ENCODE peak calls at places on chromosomes 1 and 21, in four cellular contexts. One of them, this sample, is unnamed.

GRCh38 chr1:245306628-245307410 is 152.0 kb downstream of the KIF26B start:
- DNase-seq in HCT116: no peak
- DNase-seq in osteoblast: no peak
- DNase-seq in GM23248: no peak
- DNase-seq in this sample: no peak

GRCh38 chr1:186102559-186103148 is 272.4 kb downstream of the TPR start:
- DNase-seq in HCT116: no peak
- DNase-seq in osteoblast: peak; percentile 5
- DNase-seq in GM23248: peak; percentile 88
- DNase-seq in this sample: peak; percentile 94

GRCh38 chr1:223403184-223403815 is 10.1 kb downstream of the CCDC185 start:
- DNase-seq in HCT116: no peak
- DNase-seq in osteoblast: no peak
- DNase-seq in GM23248: peak; percentile 68
- DNase-seq in this sample: peak; percentile 46

GRCh38 chr1:26370591-26371382 is 1.8 kb downstream of the ZNF683 start:
- DNase-seq in HCT116: no peak
- DNase-seq in osteoblast: peak; percentile 32
- DNase-seq in GM23248: no peak
- DNase-seq in this sample: no peak

GRCh38 chr1:221708987-221709386 is 32.9 kb downstream of the DUSP10 start:
- DNase-seq in HCT116: no peak
- DNase-seq in osteoblast: no peak
- DNase-seq in GM23248: peak; percentile 63
- DNase-seq in this sample: peak; percentile 85

GRCh38 chr1:209095627-209096595 is 487.6 kb upstream of the CAMK1G start:
- DNase-seq in HCT116: no peak
- DNase-seq in osteoblast: peak; percentile 67
- DNase-seq in GM23248: peak; percentile 66
- DNase-seq in this sample: peak; percentile 59

GRCh38 chr1:230261918-230262650 is 164.0 kb downstream of the PGBD5 start:
- DNase-seq in HCT116: no peak
- DNase-seq in osteoblast: no peak
- DNase-seq in GM23248: no peak
- DNase-seq in this sample: no peak

GRCh38 chr1:245683377-245683716 is 528.6 kb downstream of the KIF26B start:
- DNase-seq in HCT116: no peak
- DNase-seq in osteoblast: no peak
- DNase-seq in GM23248: no peak
- DNase-seq in this sample: no peak

GRCh38 chr1:175322109-175322508 is 129.5 kb upstream of the KIAA0040 start:
- DNase-seq in HCT116: no peak
- DNase-seq in osteoblast: no peak
- DNase-seq in GM23248: no peak
- DNase-seq in this sample: no peak

GRCh38 chr21:34881894-34882371 is 167.2 kb downstream of the RUNX1 start:
- DNase-seq in HCT116: no peak
- DNase-seq in osteoblast: peak; percentile 86
- DNase-seq in GM23248: peak; percentile 86
- DNase-seq in this sample: peak; percentile 86

GRCh38 chr21:45285266-45285931 is 2.3 kb downstream of the POFUT2 start:
- DNase-seq in HCT116: no peak
- DNase-seq in osteoblast: peak; percentile 51
- DNase-seq in GM23248: no peak
- DNase-seq in this sample: no peak

GRCh38 chr1:227729881-227730629 is 5.0 kb downstream of the JMJD4 start:
- DNase-seq in HCT116: peak; percentile 27
- DNase-seq in osteoblast: peak; percentile 98
- DNase-seq in GM23248: peak; percentile 83
- DNase-seq in this sample: peak; percentile 54

GRCh38 chr1:208230668-208231529 is 13.3 kb downstream of the PLXNA2 start:
- DNase-seq in HCT116: no peak
- DNase-seq in osteoblast: no peak
- DNase-seq in GM23248: no peak
- DNase-seq in this sample: peak; percentile 44

GRCh38 chr21:34517491-34518245 is 5.7 kb upstream of the KCNE1 start:
- DNase-seq in HCT116: no peak
- DNase-seq in osteoblast: peak; percentile 75
- DNase-seq in GM23248: no peak
- DNase-seq in this sample: no peak

GRCh38 chr21:29164330-29164942 is 34.0 kb downstream of the MAP3K7CL start:
- DNase-seq in HCT116: peak; percentile 69
- DNase-seq in osteoblast: no peak
- DNase-seq in GM23248: peak; percentile 88
- DNase-seq in this sample: peak; percentile 93

GRCh38 chr1:151918819-151919218 is 9.5 kb upstream of the THEM4 start:
- DNase-seq in HCT116: no peak
- DNase-seq in osteoblast: no peak
- DNase-seq in GM23248: no peak
- DNase-seq in this sample: no peak

GRCh38 chr1:58780586-58781452 is 3.0 kb downstream of the JUN start:
- DNase-seq in HCT116: no peak
- DNase-seq in osteoblast: no peak
- DNase-seq in GM23248: peak; percentile 38
- DNase-seq in this sample: peak; percentile 36

GRCh38 chr21:32044205-32044874 is 171.5 kb downstream of the HUNK start:
- DNase-seq in HCT116: no peak
- DNase-seq in osteoblast: no peak
- DNase-seq in GM23248: no peak
- DNase-seq in this sample: no peak

GRCh38 chr1:24562625-24563024 is 6.7 kb downstream of the NCMAP start:
- DNase-seq in HCT116: no peak
- DNase-seq in osteoblast: no peak
- DNase-seq in GM23248: no peak
- DNase-seq in this sample: no peak

GRCh38 chr1:112818990-112819689 is 104.0 kb upstream of the PPM1J start:
- DNase-seq in HCT116: no peak
- DNase-seq in osteoblast: peak; percentile 89
- DNase-seq in GM23248: peak; percentile 63
- DNase-seq in this sample: peak; percentile 62

GRCh38 chr1:82465024-82465423 is 664.3 kb downstream of the ADGRL2 start:
- DNase-seq in HCT116: no peak
- DNase-seq in osteoblast: no peak
- DNase-seq in GM23248: no peak
- DNase-seq in this sample: no peak

GRCh38 chr1:25820247-25821111 is 725 bp downstream of the MTFR1L start:
- DNase-seq in HCT116: no peak
- DNase-seq in osteoblast: peak; percentile 98
- DNase-seq in GM23248: peak; percentile 89
- DNase-seq in this sample: peak; percentile 55

GRCh38 chr1:228088586-228089498 is 6.3 kb downstream of the ARF1 start:
- DNase-seq in HCT116: no peak
- DNase-seq in osteoblast: peak; percentile 89
- DNase-seq in GM23248: peak; percentile 82
- DNase-seq in this sample: peak; percentile 52

GRCh38 chr1:163467291-163467690 is 145.5 kb downstream of the NUF2 start:
- DNase-seq in HCT116: no peak
- DNase-seq in osteoblast: no peak
- DNase-seq in GM23248: no peak
- DNase-seq in this sample: no peak

GRCh38 chr21:42237577-42237976 is 18.6 kb downstream of the ABCG1 start:
- DNase-seq in HCT116: no peak
- DNase-seq in osteoblast: peak; percentile 67
- DNase-seq in GM23248: no peak
- DNase-seq in this sample: no peak

GRCh38 chr1:72397786-72398185 is 115.4 kb upstream of the NEGR1 start:
- DNase-seq in HCT116: no peak
- DNase-seq in osteoblast: no peak
- DNase-seq in GM23248: peak; percentile 77
- DNase-seq in this sample: peak; percentile 86

GRCh38 chr1:189269011-189269410 is 1208.7 kb downstream of the BRINP3 start:
- DNase-seq in HCT116: peak; percentile 64
- DNase-seq in osteoblast: no peak
- DNase-seq in GM23248: no peak
- DNase-seq in this sample: peak; percentile 37

GRCh38 chr1:151935154-151935553 is 25.8 kb upstream of the THEM4 start:
- DNase-seq in HCT116: no peak
- DNase-seq in osteoblast: no peak
- DNase-seq in GM23248: no peak
- DNase-seq in this sample: peak; percentile 59

GRCh38 chr1:162580315-162580714 is 18.8 kb downstream of the UAP1 start:
- DNase-seq in HCT116: no peak
- DNase-seq in osteoblast: no peak
- DNase-seq in GM23248: no peak
- DNase-seq in this sample: no peak

GRCh38 chr1:203349757-203350522 is 982 bp downstream of the FMOD start:
- DNase-seq in HCT116: no peak
- DNase-seq in osteoblast: no peak
- DNase-seq in GM23248: no peak
- DNase-seq in this sample: no peak

GRCh38 chr1:246428542-246429308 is 78.4 kb downstream of the SMYD3 start:
- DNase-seq in HCT116: peak; percentile 2
- DNase-seq in osteoblast: peak; percentile 94
- DNase-seq in GM23248: peak; percentile 93
- DNase-seq in this sample: peak; percentile 99

GRCh38 chr1:54839824-54840223 is 38.7 kb upstream of the TTC22 start:
- DNase-seq in HCT116: no peak
- DNase-seq in osteoblast: no peak
- DNase-seq in GM23248: no peak
- DNase-seq in this sample: no peak

GRCh38 chr1:54381524-54381923 is 24.7 kb downstream of the SSBP3 start:
- DNase-seq in HCT116: no peak
- DNase-seq in osteoblast: no peak
- DNase-seq in GM23248: no peak
- DNase-seq in this sample: no peak

GRCh38 chr1:47875831-47876586 is 121.2 kb downstream of the TRABD2B start:
- DNase-seq in HCT116: no peak
- DNase-seq in osteoblast: no peak
- DNase-seq in GM23248: peak; percentile 30
- DNase-seq in this sample: no peak

GRCh38 chr1:184150776-184151531 is 99.4 kb downstream of the TSEN15 start:
- DNase-seq in HCT116: no peak
- DNase-seq in osteoblast: peak; percentile 42
- DNase-seq in GM23248: peak; percentile 92
- DNase-seq in this sample: peak; percentile 78

GRCh38 chr1:173988068-173988467 is 34.1 kb downstream of the RC3H1 start:
- DNase-seq in HCT116: no peak
- DNase-seq in osteoblast: no peak
- DNase-seq in GM23248: no peak
- DNase-seq in this sample: no peak

GRCh38 chr1:51088474-51088873 is 13.6 kb upstream of the C1orf185 start:
- DNase-seq in HCT116: peak; percentile 7
- DNase-seq in osteoblast: no peak
- DNase-seq in GM23248: peak; percentile 27
- DNase-seq in this sample: no peak

GRCh38 chr1:48859429-48859828 is 82.7 kb upstream of the BEND5 start:
- DNase-seq in HCT116: no peak
- DNase-seq in osteoblast: peak; percentile 46
- DNase-seq in GM23248: peak; percentile 80
- DNase-seq in this sample: peak; percentile 66

GRCh38 chr1:160031368-160032164 is at the start of gene PIGM:
- DNase-seq in HCT116: peak; percentile 93
- DNase-seq in osteoblast: peak; percentile 87
- DNase-seq in GM23248: peak; percentile 95
- DNase-seq in this sample: peak; percentile 86

DNA sequence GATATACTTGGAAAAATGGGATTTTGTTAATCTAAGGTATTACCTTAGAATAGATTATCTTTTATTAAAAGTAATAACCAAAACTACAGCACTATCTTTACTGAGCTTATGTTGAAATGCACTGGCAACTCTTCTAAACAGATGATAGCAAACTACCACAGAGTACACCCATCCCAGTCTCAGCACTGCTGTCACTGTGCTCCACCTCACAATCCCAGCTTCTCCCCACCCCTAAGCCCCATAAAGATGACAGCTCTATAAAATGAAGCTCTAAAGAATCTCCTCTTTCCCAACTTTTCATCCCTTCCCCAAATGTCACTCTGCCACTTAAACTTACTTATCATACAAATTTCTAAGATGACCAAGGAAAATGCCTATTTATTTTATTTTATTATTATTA is 6.4 kb downstream of the DSTYK start:
- DNase-seq in HCT116: no peak
- DNase-seq in osteoblast: peak; percentile 22
- DNase-seq in GM23248: peak; percentile 23
- DNase-seq in this sample: no peak
- H3K79me2 ChIP-seq in HCT116: peaks cover 30% of the 10 kb centered on the region
- H3K79me2 ChIP-seq in osteoblast: peaks cover 83% of the 10 kb centered on the region
- H3K79me2 ChIP-seq in GM23248: peaks cover 98% of the 10 kb centered on the region
- H3K79me2 ChIP-seq in this sample: peaks cover 71% of the 10 kb centered on the region

GRCh38 chr1:45669859-45670655 is 16.3 kb downstream of the GPBP1L1 start:
- DNase-seq in HCT116: no peak
- DNase-seq in osteoblast: peak; percentile 8
- DNase-seq in GM23248: peak; percentile 66
- DNase-seq in this sample: no peak

GRCh38 chr1:45678489-45678888 is 7.8 kb downstream of the GPBP1L1 start:
- DNase-seq in HCT116: no peak
- DNase-seq in osteoblast: peak; percentile 11
- DNase-seq in GM23248: no peak
- DNase-seq in this sample: no peak

GRCh38 chr1:45673956-45674355 is 12.4 kb downstream of the GPBP1L1 start:
- DNase-seq in HCT116: no peak
- DNase-seq in osteoblast: peak; percentile 25
- DNase-seq in GM23248: peak; percentile 14
- DNase-seq in this sample: peak; percentile 40

GRCh38 chr1:45677751-45678245 is 8.5 kb downstream of the GPBP1L1 start:
- DNase-seq in HCT116: no peak
- DNase-seq in osteoblast: no peak
- DNase-seq in GM23248: no peak
- DNase-seq in this sample: no peak

DNA sequence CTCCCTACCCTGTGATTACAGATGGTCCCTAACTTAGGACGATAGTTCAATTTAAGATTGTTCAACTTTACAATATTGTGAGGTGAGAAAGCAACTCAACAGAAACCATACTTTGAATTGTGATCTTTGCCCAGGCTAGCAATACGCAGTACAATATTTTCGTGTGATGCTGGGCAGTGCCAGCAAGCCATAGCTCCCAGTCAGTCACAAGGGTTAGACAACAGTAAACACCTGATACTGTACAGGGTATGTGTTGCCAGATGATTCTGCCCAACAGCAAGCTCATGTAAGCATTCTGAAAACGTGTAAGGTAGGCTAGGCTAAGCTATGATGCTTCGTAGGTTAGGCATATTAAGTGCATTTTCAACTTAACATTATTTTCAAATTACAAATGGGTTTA is 11.9 kb downstream of the GPBP1L1 start:
- DNase-seq in HCT116: no peak
- DNase-seq in osteoblast: no peak
- DNase-seq in GM23248: no peak
- DNase-seq in this sample: no peak
- H3K79me2 ChIP-seq in HCT116: peaks cover 97% of the 10 kb centered on the region
- H3K79me2 ChIP-seq in osteoblast: peaks cover 96% of the 10 kb centered on the region
- H3K79me2 ChIP-seq in GM23248: peaks cover 100% of the 10 kb centered on the region
- H3K79me2 ChIP-seq in this sample: peaks cover 86% of the 10 kb centered on the region

GRCh38 chr1:110957798-110958197 is 5.9 kb downstream of the LRIF1 start:
- DNase-seq in HCT116: no peak
- DNase-seq in osteoblast: no peak
- DNase-seq in GM23248: no peak
- DNase-seq in this sample: no peak
- H3K79me2 ChIP-seq in HCT116: peaks cover 94% of the 10 kb centered on the region
- H3K79me2 ChIP-seq in osteoblast: peaks cover 80% of the 10 kb centered on the region
- H3K79me2 ChIP-seq in GM23248: peaks cover 99% of the 10 kb centered on the region
- H3K79me2 ChIP-seq in this sample: peaks cover 5% of the 10 kb centered on the region

GRCh38 chr1:27445177-27445936 is 44.6 kb downstream of the WASF2 start:
- DNase-seq in HCT116: no peak
- DNase-seq in osteoblast: peak; percentile 15
- DNase-seq in GM23248: peak; percentile 38
- DNase-seq in this sample: no peak
- H3K79me2 ChIP-seq in HCT116: peaks cover 71% of the 10 kb centered on the region
- H3K79me2 ChIP-seq in osteoblast: peaks cover 75% of the 10 kb centered on the region
- H3K79me2 ChIP-seq in GM23248: peaks cover 100% of the 10 kb centered on the region
- H3K79me2 ChIP-seq in this sample: peaks cover 40% of the 10 kb centered on the region